ENCODE peak calls at places on chromosomes 13 and 19, in seven cellular contexts. N, Y, C, X, P, A and F are unnamed samples.

GRCh38 chr13:45055902-45056648 is 64.2 kb upstream of the GTF2F2 start:
- DNase-seq in N (no peak), Y (no peak), C (no peak), X (no peak), P (no peak), A (no peak), F (no peak)

GRCh38 chr19:7673995-7674667 is 2.8 kb upstream of the MCEMP1 start:
- DNase-seq in N (peak; percentile 64), Y (no peak), C (peak; percentile 24), X (no peak), P (peak; percentile 78), A (peak; percentile 89), F (no peak)

GRCh38 chr13:39419866-39420265 is 183.1 kb downstream of the LHFPL6 start:
- DNase-seq in N (peak; percentile 74), Y (no peak), C (no peak), X (no peak), P (no peak), A (no peak), F (no peak)

GRCh38 chr19:2586196-2586595 is 110.3 kb downstream of the GADD45B start:
- DNase-seq in N (no peak), Y (no peak), C (no peak), X (no peak), P (no peak), A (no peak), F (no peak)

GRCh38 chr13:30156270-30156669 is 151.1 kb downstream of the KATNAL1 start:
- DNase-seq in N (no peak), Y (no peak), C (no peak), X (no peak), P (no peak), A (no peak), F (no peak)

GRCh38 chr19:58560921-58561320 is 2.5 kb upstream of the UBE2M start:
- DNase-seq in N (no peak), Y (no peak), C (no peak), X (no peak), P (no peak), A (no peak), F (no peak)

GRCh38 chr13:109981000-109981399 is 194.6 kb upstream of the IRS2 start:
- DNase-seq in N (no peak), Y (no peak), C (no peak), X (no peak), P (no peak), A (no peak), F (no peak)

GRCh38 chr19:51811344-51811743 is 16.4 kb downstream of the FPR3 start:
- DNase-seq in N (no peak), Y (no peak), C (no peak), X (no peak), P (peak; percentile 41), A (peak; percentile 66), F (no peak)

GRCh38 chr19:40803857-40804782 is 5.1 kb downstream of the EGLN2 start:
- DNase-seq in N (no peak), Y (peak; percentile 59), C (no peak), X (no peak), P (peak; percentile 60), A (peak; percentile 83), F (peak; percentile 69)

GRCh38 chr19:28920269-28921066 is 292.5 kb downstream of the UQCRFS1 start:
- DNase-seq in N (no peak), Y (no peak), C (no peak), X (no peak), P (no peak), A (no peak), F (no peak)

GRCh38 chr19:45098521-45099464 is 5.8 kb downstream of the PPP1R37 start:
- DNase-seq in N (peak; percentile 79), Y (no peak), C (no peak), X (no peak), P (peak; percentile 49), A (no peak), F (no peak)

GRCh38 chr19:13015361-13016231 is 20.3 kb downstream of the NFIX start:
- DNase-seq in N (no peak), Y (no peak), C (no peak), X (no peak), P (no peak), A (no peak), F (no peak)

GRCh38 chr19:43544077-43544476 is 11.1 kb downstream of the ZNF575 start:
- DNase-seq in N (no peak), Y (no peak), C (no peak), X (no peak), P (no peak), A (no peak), F (no peak)

GRCh38 chr19:42199440-42200115 is 17.9 kb downstream of the DEDD2 start:
- DNase-seq in N (no peak), Y (peak; percentile 42), C (no peak), X (no peak), P (peak; percentile 57), A (peak; percentile 83), F (no peak)

GRCh38 chr13:76519685-76520084 is 366.5 kb downstream of the KCTD12 start:
- DNase-seq in N (no peak), Y (no peak), C (no peak), X (no peak), P (no peak), A (no peak), F (no peak)

GRCh38 chr19:14164724-14165493 is 28.5 kb upstream of the ASF1B start:
- DNase-seq in N (no peak), Y (no peak), C (no peak), X (no peak), P (no peak), A (no peak), F (no peak)

GRCh38 chr19:51093066-51093465 is 10.4 kb upstream of the KLK14 start:
- DNase-seq in N (no peak), Y (no peak), C (no peak), X (no peak), P (no peak), A (no peak), F (no peak)

GRCh38 chr19:47492571-47493377 is 8.8 kb upstream of the KPTN start:
- DNase-seq in N (no peak), Y (no peak), C (no peak), X (no peak), P (no peak), A (no peak), F (no peak)

GRCh38 chr13:50229935-50230334 is 214.7 kb downstream of the KCNRG start:
- DNase-seq in N (no peak), Y (no peak), C (no peak), X (no peak), P (no peak), A (no peak), F (no peak)

GRCh38 chr13:39599842-39600241 is 3.2 kb downstream of the LHFPL6 start:
- DNase-seq in N (peak; percentile 2), Y (no peak), C (no peak), X (no peak), P (no peak), A (no peak), F (no peak)

GRCh38 chr19:5106361-5106760 is 137.4 kb downstream of the KDM4B start:
- DNase-seq in N (no peak), Y (no peak), C (no peak), X (no peak), P (no peak), A (no peak), F (no peak)

GRCh38 chr19:44344255-44344654 is 12.2 kb downstream of the ZNF112 start:
- DNase-seq in N (no peak), Y (no peak), C (no peak), X (no peak), P (no peak), A (no peak), F (no peak)

GRCh38 chr19:32471095-32471494 is 65.5 kb downstream of the DPY19L3 start:
- DNase-seq in N (no peak), Y (no peak), C (no peak), X (no peak), P (peak; percentile 63), A (no peak), F (no peak)

GRCh38 chr19:52786078-52786463 is 520 bp downstream of the ZNF600 start:
- DNase-seq in N (no peak), Y (no peak), C (peak; percentile 7), X (no peak), P (peak; percentile 28), A (no peak), F (no peak)

GRCh38 chr13:46307554-46307953 is 79.5 kb downstream of the RUBCNL start:
- DNase-seq in N (no peak), Y (no peak), C (no peak), X (no peak), P (no peak), A (no peak), F (no peak)

GRCh38 chr13:79483302-79483701 is 2.3 kb downstream of the NDFIP2 start:
- DNase-seq in N (no peak), Y (no peak), C (no peak), X (no peak), P (no peak), A (no peak), F (no peak)

GRCh38 chr13:111900390-111901180 is 166.4 kb upstream of the SOX1 start:
- DNase-seq in N (peak; percentile 63), Y (no peak), C (no peak), X (no peak), P (no peak), A (no peak), F (no peak)

GRCh38 chr19:33304760-33305647 is 2.7 kb upstream of the CEBPA start:
- DNase-seq in N (no peak), Y (no peak), C (no peak), X (no peak), P (no peak), A (peak; percentile 79), F (no peak)

GRCh38 chr19:580274-580835 is 8.0 kb downstream of the BSG start:
- DNase-seq in N (no peak), Y (no peak), C (no peak), X (no peak), P (no peak), A (no peak), F (no peak)

GRCh38 chr13:48000559-48001126 is 430 bp downstream of the SUCLA2 start:
- DNase-seq in N (no peak), Y (peak; percentile 29), C (no peak), X (peak; percentile 8), P (no peak), A (no peak), F (no peak)

GRCh38 chr19:12985049-12985776 is 10.1 kb upstream of the NFIX start:
- DNase-seq in N (no peak), Y (no peak), C (no peak), X (no peak), P (peak; percentile 73), A (no peak), F (no peak)

GRCh38 chr13:47474845-47475244 is 526.2 kb downstream of the SUCLA2 start:
- DNase-seq in N (no peak), Y (no peak), C (no peak), X (no peak), P (no peak), A (no peak), F (no peak)